ENCODE peak calls at places on chromosomes 3 and 15, in four cellular contexts. C is CD8-positive, alpha-beta T cell; A is heart left ventricle; Z is effector memory CD4-positive, alpha-beta T cell. U is an unnamed sample.

GRCh38 chr15:60740787-60741354 is 261.9 kb upstream of the ICE2 start:
- DNase-seq in C (no peak), Z (no peak), A (no peak), U (no peak)

GRCh38 chr3:135169651-135170050 is 374.6 kb downstream of the EPHB1 start:
- DNase-seq in C (no peak), A (no peak), Z (no peak), U (no peak)

GRCh38 chr15:69781411-69782125 is 316.1 kb downstream of the TLE3 start:
- DNase-seq in Z (no peak), A (no peak), C (no peak), U (no peak)

GRCh38 chr3:23805228-23805880 is 401 bp upstream of the UBE2E1 start:
- DNase-seq in C (no peak), Z (no peak), A (no peak), U (no peak)

GRCh38 chr3:27511724-27512422 is 27.7 kb upstream of the SLC4A7 start:
- DNase-seq in C (no peak), A (no peak), Z (no peak), U (no peak)

GRCh38 chr3:163018067-163018466 is 1521.5 kb downstream of the OTOL1 start:
- DNase-seq in C (no peak), A (no peak), Z (no peak), U (no peak)

GRCh38 chr3:128383316-128384235 is 83.1 kb downstream of the DNAJB8 start:
- DNase-seq in C (peak; percentile 24), A (peak; percentile 85), Z (no peak), U (no peak)

GRCh38 chr3:49351521-49352011 is 6.6 kb downstream of the GPX1 start:
- DNase-seq in Z (no peak), C (no peak), A (no peak), U (no peak)

GRCh38 chr15:50145451-50145872 is 26.4 kb upstream of the ATP8B4 start:
- DNase-seq in Z (no peak), A (no peak), C (no peak), U (peak; percentile 38)

GRCh38 chr3:40477671-40478070 is 749 bp downstream of the ZNF619 start:
- DNase-seq in Z (no peak), C (no peak), A (no peak), U (no peak)

GRCh38 chr15:59501531-59502113 is 63.6 kb downstream of the FAM81A start:
- DNase-seq in A (no peak), C (no peak), Z (no peak), U (peak; percentile 13)

GRCh38 chr3:141825216-141826011 is 51.0 kb upstream of the ATP1B3 start:
- DNase-seq in A (no peak), C (no peak), Z (no peak), U (no peak)

GRCh38 chr15:58235961-58236360 is 97.8 kb downstream of the AQP9 start:
- DNase-seq in A (no peak), Z (no peak), C (no peak), U (no peak)

GRCh38 chr3:140406655-140407054 is 271.2 kb upstream of the TRIM42 start:
- DNase-seq in Z (no peak), A (no peak), C (no peak), U (no peak)

GRCh38 chr3:191372122-191372521 is 41.8 kb upstream of the UTS2B start:
- DNase-seq in C (no peak), Z (no peak), A (no peak), U (no peak)

GRCh38 chr3:177878192-177878591 is 658.0 kb upstream of the KCNMB2 start:
- DNase-seq in Z (no peak), C (no peak), A (no peak), U (no peak)

GRCh38 chr15:53549697-53550315 is 209.7 kb downstream of the WDR72 start:
- DNase-seq in A (no peak), Z (no peak), C (no peak), U (no peak)

GRCh38 chr3:17078885-17079465 is 194.2 kb downstream of the PLCL2 start:
- DNase-seq in A (no peak), Z (no peak), C (no peak), U (no peak)

GRCh38 chr3:112297714-112298113 is 3.7 kb upstream of the SLC9C1 start:
- DNase-seq in C (no peak), A (no peak), Z (no peak), U (no peak)

GRCh38 chr3:48738926-48739616 is 22.1 kb upstream of the IP6K2 start:
- DNase-seq in A (peak; percentile 82), C (no peak), Z (no peak), U (no peak)

GRCh38 chr15:46127361-46127874 is 492.6 kb downstream of the SQOR start:
- DNase-seq in C (no peak), A (no peak), Z (no peak), U (no peak)

GRCh38 chr15:93087825-93088199 is 1.2 kb downstream of the RGMA start:
- DNase-seq in Z (peak; percentile 49), C (peak; percentile 49), A (peak; percentile 78), U (peak; percentile 73)

GRCh38 chr15:93485922-93486327 is 396.9 kb upstream of the RGMA start:
- DNase-seq in Z (no peak), C (no peak), A (no peak), U (no peak)

GRCh38 chr15:83219026-83219425 is 11.4 kb upstream of the HDGFL3 start:
- DNase-seq in A (no peak), Z (no peak), C (no peak), U (no peak)

GRCh38 chr3:58180940-58181587 is 29.7 kb downstream of the DNASE1L3 start:
- DNase-seq in Z (no peak), C (no peak), A (no peak), U (no peak)

GRCh38 chr3:119401502-119402440 is 61.6 kb downstream of the TMEM39A start:
- DNase-seq in C (no peak), Z (no peak), A (no peak), U (no peak)

GRCh38 chr3:179473565-179473964 is 22.3 kb upstream of the GNB4 start:
- DNase-seq in Z (no peak), A (no peak), C (no peak), U (no peak)

GRCh38 chr3:171982829-171983228 is 56.5 kb upstream of the FNDC3B start:
- DNase-seq in A (no peak), C (no peak), Z (no peak), U (no peak)

GRCh38 chr15:100623301-100623700 is 20.9 kb downstream of the ASB7 start:
- DNase-seq in Z (no peak), A (no peak), C (no peak), U (no peak)

GRCh38 chr3:100463002-100463401 is 29.4 kb upstream of the TMEM45A start:
- DNase-seq in Z (no peak), A (no peak), C (no peak), U (peak; percentile 49)

GRCh38 chr3:157494581-157495281 is 8.5 kb downstream of the VEPH1 start:
- DNase-seq in C (no peak), Z (no peak), A (no peak), U (no peak)

GRCh38 chr3:99868438-99868723 is 50.7 kb downstream of the CMSS1 start:
- DNase-seq in Z (no peak), A (no peak), C (no peak), U (no peak)

GRCh38 chr3:129316121-129317013 is 37.7 kb downstream of the HMCES start:
- DNase-seq in C (peak; percentile 89), Z (peak; percentile 83), A (peak; percentile 92), U (peak; percentile 88)

GRCh38 chr3:148408667-148409066 is 289.0 kb upstream of the AGTR1 start:
- DNase-seq in C (no peak), A (no peak), Z (no peak), U (no peak)

GRCh38 chr3:15325228-15325627 is 7.2 kb downstream of the SH3BP5 start:
- DNase-seq in A (no peak), Z (no peak), C (no peak), U (no peak)

DNA sequence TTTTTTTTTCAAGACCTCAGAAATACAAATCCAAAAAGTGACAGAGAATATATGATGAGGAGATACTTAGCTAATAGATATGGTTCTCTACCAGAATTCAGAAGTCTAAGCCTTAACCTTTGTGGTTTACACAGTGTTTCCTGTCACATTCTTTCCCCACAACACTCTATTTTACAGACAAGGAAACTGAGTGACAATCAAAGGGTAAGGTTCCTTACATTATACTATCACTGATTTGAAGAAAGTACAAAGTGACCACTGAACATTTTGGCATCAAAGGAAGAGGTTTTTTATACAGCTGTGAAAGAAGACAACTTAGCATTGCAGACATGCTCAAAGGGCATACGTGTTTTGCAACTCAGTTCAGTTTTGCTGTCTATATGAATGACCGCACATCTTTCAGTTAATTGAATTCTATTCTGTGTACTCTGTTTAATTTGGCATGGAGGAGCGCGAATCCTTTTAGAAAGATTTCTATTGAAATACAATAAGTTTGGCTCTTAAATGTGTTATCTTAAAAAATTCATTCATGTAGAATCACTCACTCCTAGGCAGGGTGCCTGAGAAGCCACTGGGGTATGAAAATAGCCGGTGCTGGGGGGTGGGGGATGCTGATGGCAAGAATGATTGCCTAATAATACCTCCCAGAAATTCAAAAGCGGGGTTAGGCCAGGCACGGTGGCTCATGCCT is 66.6 kb upstream of the SKOR1 start:
- DNase-seq in A (no peak), C (no peak), Z (no peak), U (peak; percentile 46)
- H3K4me3 ChIP-seq in A (no peak overlapping the region), C (no peak overlapping the region), Z (no peak overlapping the region), U (peak overlapping the region; percentile 27)

GRCh38 chr15:61978225-61978624 is 82.0 kb downstream of the VPS13C start:
- DNase-seq in A (no peak), C (no peak), Z (no peak), U (no peak)

GRCh38 chr15:61987824-61988223 is 72.4 kb downstream of the VPS13C start:
- DNase-seq in C (no peak), A (no peak), Z (no peak), U (no peak)

GRCh38 chr15:61983087-61983486 is 77.2 kb downstream of the VPS13C start:
- DNase-seq in A (no peak), C (no peak), Z (no peak), U (no peak)
- H3K36me3 ChIP-seq in A (peaks cover 82% of the 10 kb centered on the region), C (peaks cover 6% of the 10 kb centered on the region), Z (peaks cover 51% of the 10 kb centered on the region), U (peaks cover 69% of the 10 kb centered on the region)

DNA sequence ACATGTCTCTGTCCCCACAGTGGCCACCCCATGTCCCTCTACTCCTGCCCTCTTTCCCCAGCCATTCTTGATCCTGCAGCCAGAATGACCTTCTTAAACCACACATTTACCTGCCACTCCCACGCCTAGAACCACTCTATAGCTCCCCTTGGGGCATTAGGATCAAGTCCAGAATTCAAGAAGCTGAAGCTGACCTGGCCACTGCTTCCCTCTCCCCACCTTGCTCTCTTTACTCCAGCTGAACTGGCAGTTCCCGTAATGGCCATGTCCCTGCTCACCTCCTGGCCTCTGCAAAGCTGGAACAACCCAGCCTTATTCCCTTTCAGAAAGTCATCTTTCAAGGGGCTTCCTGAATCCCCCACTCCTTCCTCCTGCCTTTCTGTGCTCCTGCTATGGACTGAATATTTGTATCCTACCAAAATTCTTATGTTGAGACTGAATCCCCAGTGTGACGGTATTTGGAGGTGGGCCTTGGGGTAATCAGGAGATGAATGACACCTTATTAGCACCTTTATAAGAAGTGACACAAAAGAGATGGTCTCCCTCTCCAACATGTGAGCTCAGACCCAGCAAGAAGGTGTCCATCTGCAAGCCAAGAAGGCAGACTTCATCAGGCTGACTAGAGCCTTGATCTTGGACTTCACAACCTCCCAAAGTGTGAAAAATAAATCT is 3.8 kb downstream of the CSRNP1 start:
- DNase-seq in A (no peak), Z (no peak), C (no peak), U (no peak)
- H3K4me1 ChIP-seq in A (peaks cover 70% of the 10 kb centered on the region), Z (peaks cover 68% of the 10 kb centered on the region), C (peaks cover 58% of the 10 kb centered on the region), U (peaks cover 74% of the 10 kb centered on the region)

GRCh38 chr15:74137544-74137920 is 7.1 kb downstream of the ISLR2 start:
- DNase-seq in A (no peak), Z (no peak), C (no peak), U (no peak)

GRCh38 chr15:74134387-74135027 is 4.1 kb downstream of the ISLR2 start:
- DNase-seq in A (peak; percentile 68), C (no peak), Z (no peak), U (no peak)

GRCh38 chr15:74135041-74135565 is 4.7 kb downstream of the ISLR2 start:
- DNase-seq in Z (no peak), C (no peak), A (no peak), U (no peak)

GRCh38 chr15:74138642-74139041 is 8.3 kb downstream of the ISLR2 start:
- DNase-seq in C (no peak), A (no peak), Z (no peak), U (no peak)

GRCh38 chr15:74136584-74137543 is 6.5 kb downstream of the ISLR2 start:
- DNase-seq in C (no peak), A (peak; percentile 65), Z (no peak), U (no peak)
- H3K4me3 ChIP-seq in C (peak overlapping the region; percentile 41), A (peak overlapping the region; percentile 54), Z (no peak overlapping the region), U (no peak overlapping the region)

U was measured in CD4-positive, CD25-positive, alpha-beta regulatory T cell.